ENCODE peak calls at places on chromosomes 7 and 10, in ten cellular contexts. P is foreskin fibroblast, W is H9, B is choroid plexus epithelial cell, R is HCT116, T is retinal pigment epithelial cell, Z is cardiac muscle cell, F is GM10248, O is WERI-Rb-1, A is RWPE1. Q is an unnamed sample.

GRCh38 chr10:23525406-23525805 is 86.5 kb downstream of the OTUD1 start:
- DNase-seq in F (peak; percentile 12), O (no peak), T (no peak), Z (peak; percentile 28), W (no peak), B (peak; percentile 32), R (no peak), A (peak; percentile 34), P (peak; percentile 1), Q (no peak)

GRCh38 chr7:51635801-51636200 is 319.2 kb upstream of the COBL start:
- DNase-seq in F (no peak), A (no peak), T (no peak), W (no peak), Z (no peak), B (no peak), R (no peak), P (no peak), O (no peak), Q (no peak)

GRCh38 chr7:8597565-8597964 is 164.2 kb downstream of the NXPH1 start:
- DNase-seq in A (no peak), P (no peak), W (no peak), T (no peak), R (no peak), Z (no peak), F (no peak), B (no peak), O (no peak), Q (no peak)

GRCh38 chr7:137885623-137886022 is 38.8 kb upstream of the DGKI start:
- DNase-seq in W (no peak), R (no peak), F (no peak), Z (no peak), P (no peak), B (no peak), O (no peak), T (no peak), A (no peak), Q (no peak)

GRCh38 chr7:142583424-142583823 is 165.8 kb upstream of the PRSS1 start:
- DNase-seq in F (peak; percentile 47), T (peak; percentile 23), O (peak; percentile 40), P (peak; percentile 93), R (peak; percentile 63), B (peak; percentile 96), W (no peak), Z (peak; percentile 57), A (peak; percentile 87), Q (no peak)

GRCh38 chr7:157669768-157670345 is 333.1 kb downstream of the DNAJB6 start:
- DNase-seq in W (no peak), O (no peak), P (no peak), A (no peak), B (peak; percentile 23), T (no peak), F (no peak), Z (no peak), R (no peak), Q (no peak)

GRCh38 chr10:76488602-76489001 is 1057.2 kb downstream of the LRMDA start:
- DNase-seq in A (no peak), P (no peak), B (no peak), T (no peak), Z (no peak), F (no peak), O (no peak), W (no peak), R (no peak), Q (no peak)

GRCh38 chr10:62085821-62086220 is 182.8 kb downstream of the RTKN2 start:
- DNase-seq in R (no peak), Z (no peak), W (no peak), P (no peak), O (no peak), B (no peak), A (no peak), F (no peak), T (no peak), Q (no peak)

GRCh38 chr10:20466731-20467130 is 430.4 kb downstream of the NEBL start:
- DNase-seq in O (no peak), R (no peak), Z (no peak), T (peak; percentile 64), B (peak; percentile 63), P (peak; percentile 54), A (peak; percentile 22), W (no peak), F (no peak), Q (no peak)

GRCh38 chr10:70866424-70866823 is 21.9 kb downstream of the PCBD1 start:
- DNase-seq in A (no peak), O (no peak), P (no peak), B (peak; percentile 80), F (no peak), T (no peak), R (no peak), W (no peak), Z (no peak), Q (no peak)

GRCh38 chr10:96667401-96667800 is 52.9 kb downstream of the PIK3AP1 start:
- DNase-seq in Z (no peak), T (no peak), B (no peak), F (no peak), W (no peak), P (no peak), O (no peak), A (no peak), R (no peak), Q (no peak)

GRCh38 chr7:44973610-44974401 is 5.0 kb downstream of the MYO1G start:
- DNase-seq in W (peak; percentile 53), Z (no peak), O (peak; percentile 78), R (no peak), P (peak; percentile 49), B (peak; percentile 59), T (no peak), A (no peak), F (no peak), Q (peak; percentile 71)

GRCh38 chr10:29379208-29379607 is 90.3 kb downstream of the LYZL1 start:
- DNase-seq in R (no peak), A (no peak), F (no peak), T (no peak), P (no peak), Z (no peak), O (no peak), B (no peak), W (no peak), Q (no peak)

GRCh38 chr10:78594938-78595645 is 473.7 kb upstream of the ZMIZ1 start:
- DNase-seq in T (no peak), O (no peak), W (peak; percentile 12), B (no peak), P (no peak), A (no peak), F (no peak), Z (no peak), R (no peak), Q (no peak)

GRCh38 chr10:83917519-83918506 is 221.5 kb upstream of the GHITM start:
- DNase-seq in T (peak; percentile 2), B (no peak), F (peak; percentile 41), A (no peak), P (no peak), W (peak; percentile 63), R (peak; percentile 10), Z (peak; percentile 13), O (no peak), Q (no peak)

GRCh38 chr7:32536585-32536984 is 41.3 kb downstream of the AVL9 start:
- DNase-seq in T (peak; percentile 30), Z (no peak), F (no peak), B (peak; percentile 67), A (peak; percentile 51), R (peak; percentile 29), W (no peak), P (peak; percentile 75), O (no peak), Q (no peak)

GRCh38 chr10:100986952-100987684 is at the start of the genes MRPL43 and TWNK:
- DNase-seq in O (peak; percentile 83), A (peak; percentile 91), F (peak; percentile 92), P (peak; percentile 91), R (peak; percentile 68), B (peak; percentile 76), W (peak; percentile 87), T (peak; percentile 36), Z (peak; percentile 89), Q (peak; percentile 80)
- TF ChIP-seq CTCF in O (no peak), A (no peak), F (no peak), P (no peak), R (no peak), B (no peak), W (no peak), T (no peak), Z (no peak), Q (no peak)

DNA sequence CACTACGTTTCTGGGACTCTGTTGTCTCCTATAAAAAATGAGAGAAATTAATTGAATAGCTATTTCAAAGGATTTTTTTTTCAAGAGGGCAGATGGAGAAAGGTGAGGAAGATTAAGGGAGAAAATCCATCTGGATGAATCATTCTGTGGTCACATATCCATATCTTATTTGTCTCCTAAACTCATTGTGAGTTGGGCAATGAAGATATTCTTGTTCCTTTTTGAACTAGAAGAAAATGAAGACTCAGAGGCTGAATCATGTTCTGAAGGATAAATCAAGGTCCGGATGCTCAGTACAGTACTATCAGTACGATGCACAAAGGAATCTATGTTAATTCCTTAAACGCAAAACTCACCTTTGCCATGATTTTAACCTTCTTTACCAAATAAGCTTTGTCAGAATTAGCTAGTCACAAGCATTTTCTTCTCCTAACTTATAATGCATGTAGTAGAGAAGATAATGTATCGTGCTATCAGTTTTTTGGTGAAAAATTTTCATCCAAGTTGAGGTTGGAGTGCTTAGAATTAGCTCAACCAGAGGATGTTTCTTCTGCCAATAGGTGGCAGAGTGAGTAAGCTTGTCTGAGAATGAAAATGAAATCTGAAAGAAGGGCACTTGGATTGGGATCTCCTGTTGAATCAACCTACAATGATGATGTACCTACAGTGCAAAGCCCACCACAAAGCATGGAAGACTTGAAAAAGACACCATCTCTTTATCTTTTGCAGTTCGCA is 446.9 kb downstream of the KIF20B start:
- DNase-seq in R (peak; percentile 71), T (no peak), W (no peak), A (peak; percentile 66), P (peak; percentile 67), Z (peak; percentile 45), B (peak; percentile 80), O (no peak), F (no peak), Q (peak; percentile 11)
- TF ChIP-seq CTCF in R (peak; percentile 50), T (peak; percentile 81), W (peak; percentile 76), A (peak; percentile 60), P (peak; percentile 65), Z (peak; percentile 78), B (peak; percentile 78), O (peak; percentile 55), F (peak; percentile 36), Q (peak; percentile 30)

DNA sequence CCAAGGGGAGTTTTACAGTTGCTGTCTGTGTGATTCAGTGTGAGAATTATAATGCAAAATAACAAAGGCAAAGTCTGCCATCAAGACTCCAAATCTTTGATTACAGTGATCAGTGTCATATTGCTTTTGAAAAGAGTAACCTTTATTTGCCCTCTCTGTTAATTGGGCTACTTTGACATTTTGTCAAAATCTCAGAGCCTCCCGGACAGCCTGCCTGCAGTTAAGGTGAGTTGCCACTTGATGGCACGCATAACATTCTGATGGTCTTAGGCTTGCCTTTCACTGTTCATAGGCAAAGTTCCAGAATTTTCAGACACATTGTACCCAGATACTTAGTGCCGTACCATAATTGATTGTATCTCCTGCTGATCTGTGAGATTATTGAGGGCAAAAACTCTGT is 253.5 kb downstream of the ABCA13 start:
- DNase-seq in T (no peak), Z (peak; percentile 59), W (no peak), A (peak; percentile 42), R (no peak), O (peak; percentile 30), F (peak; percentile 26), B (peak; percentile 56), P (no peak), Q (peak; percentile 12)
- TF ChIP-seq CTCF in T (peak; percentile 60), Z (no peak), W (peak; percentile 82), A (peak; percentile 37), R (no peak), O (peak; percentile 70), F (peak; percentile 34), B (peak; percentile 62), P (peak; percentile 8), Q (peak; percentile 28)

GRCh38 chr7:30625283-30625682 is 30.6 kb downstream of the GARS1 start:
- DNase-seq in W (no peak), R (no peak), B (no peak), F (no peak), A (no peak), O (no peak), Z (no peak), P (no peak), T (no peak), Q (no peak)
- TF ChIP-seq CTCF in W (peak; percentile 24), R (no peak), B (peak; percentile 14), F (no peak), A (no peak), O (peak; percentile 34), Z (no peak), P (no peak), T (no peak), Q (no peak)